ENCODE peak calls at places on chromosomes 4 and X, in four cellular contexts. B is T-helper 2 cell, F is SK-MEL-5, G is GM03348. L is an unnamed sample.

GRCh38 chr4:76699911-76700310 is 198.0 kb downstream of the SOWAHB start:
- DNase-seq in G (no peak), F (no peak), B (no peak), L (no peak)

GRCh38 chrX:71532078-71532752 is 689 bp upstream of the OGT start:
- DNase-seq in F (peak; percentile 9), B (peak; percentile 96), G (peak; percentile 16), L (peak; percentile 71)

GRCh38 chr4:53781614-53782467 is 190.6 kb upstream of the LNX1 start:
- DNase-seq in F (no peak), B (no peak), G (no peak), L (no peak)

GRCh38 chr4:166169111-166169510 is 296.1 kb downstream of the TLL1 start:
- DNase-seq in G (no peak), B (no peak), F (peak; percentile 83), L (peak; percentile 68)

GRCh38 chr4:6898763-6899162 is 10.9 kb upstream of the TBC1D14 start:
- DNase-seq in G (no peak), B (peak; percentile 63), F (no peak), L (no peak)

GRCh38 chr4:83334425-83335241 is at the start of gene HPSE:
- DNase-seq in B (peak; percentile 80), G (peak; percentile 83), F (peak; percentile 66), L (peak; percentile 50)

GRCh38 chr4:55396305-55397023 is 707 bp downstream of the TMEM165 start:
- DNase-seq in F (peak; percentile 34), B (peak; percentile 42), G (peak; percentile 59), L (peak; percentile 62)

GRCh38 chrX:1528186-1528883 is 8.7 kb downstream of the P2RY8 start:
- DNase-seq in F (no peak), G (no peak), B (peak; percentile 70), L (no peak)

GRCh38 chr4:66972087-66972486 is 573.2 kb downstream of the CENPC start:
- DNase-seq in G (no peak), B (no peak), F (peak; percentile 11), L (peak; percentile 10)

GRCh38 chr4:105544517-105544916 is 7.9 kb upstream of the ARHGEF38 start:
- DNase-seq in G (no peak), B (no peak), F (no peak), L (no peak)

GRCh38 chr4:148447672-148448071 is 5.5 kb upstream of the NR3C2 start:
- DNase-seq in B (no peak), G (peak; percentile 16), F (no peak), L (peak; percentile 61)

GRCh38 chrX:125090046-125090445 is 229.6 kb upstream of the TEX13C start:
- DNase-seq in G (no peak), F (no peak), B (no peak), L (no peak)

GRCh38 chrX:136850441-136851175 is 29.9 kb downstream of the RBMX start:
- DNase-seq in G (peak; percentile 8), B (no peak), F (no peak), L (peak; percentile 21)

GRCh38 chr4:25810815-25811690 is 51.7 kb downstream of the SEL1L3 start:
- DNase-seq in F (no peak), B (no peak), G (no peak), L (no peak)

L was measured in OCI-M1.